ENCODE peak calls at places on chromosomes 12 and 14, in six cellular contexts. One of them, this sample, is unnamed.

GRCh38 chr14:24576766-24577165 is 716 bp upstream of the CTSG start:
- DNase-seq in OCI-LY7: no peak
- DNase-seq in Panc1: no peak
- DNase-seq in SK-N-SH: no peak
- DNase-seq in heart left ventricle: no peak
- DNase-seq in pancreas: no peak
- DNase-seq in this sample: no peak

GRCh38 chr14:61602733-61603077 is 92.6 kb upstream of the HIF1A start:
- DNase-seq in heart left ventricle: no peak
- DNase-seq in OCI-LY7: no peak
- DNase-seq in Panc1: no peak
- DNase-seq in SK-N-SH: no peak
- DNase-seq in pancreas: no peak
- DNase-seq in this sample: no peak

GRCh38 chr14:92382677-92383076 is 59.7 kb downstream of the SLC24A4 start:
- DNase-seq in heart left ventricle: no peak
- DNase-seq in OCI-LY7: no peak
- DNase-seq in Panc1: no peak
- DNase-seq in SK-N-SH: no peak
- DNase-seq in pancreas: no peak
- DNase-seq in this sample: no peak

GRCh38 chr12:107131832-107132616 is 38.7 kb upstream of the CRY1 start:
- DNase-seq in OCI-LY7: peak
- DNase-seq in SK-N-SH: peak
- DNase-seq in Panc1: peak
- DNase-seq in heart left ventricle: no peak
- DNase-seq in pancreas: peak
- DNase-seq in this sample: no peak

GRCh38 chr12:75767957-75768356 is 256.5 kb upstream of the KRR1 start:
- DNase-seq in pancreas: no peak
- DNase-seq in Panc1: no peak
- DNase-seq in heart left ventricle: no peak
- DNase-seq in SK-N-SH: no peak
- DNase-seq in OCI-LY7: no peak
- DNase-seq in this sample: no peak

GRCh38 chr14:51431741-51432140 is 191.7 kb downstream of the TMX1 start:
- DNase-seq in SK-N-SH: no peak
- DNase-seq in pancreas: no peak
- DNase-seq in Panc1: no peak
- DNase-seq in heart left ventricle: no peak
- DNase-seq in OCI-LY7: no peak
- DNase-seq in this sample: no peak

GRCh38 chr14:64235652-64236640 is 58.2 kb downstream of the ESR2 start:
- DNase-seq in SK-N-SH: no peak
- DNase-seq in OCI-LY7: peak
- DNase-seq in pancreas: no peak
- DNase-seq in Panc1: no peak
- DNase-seq in heart left ventricle: no peak
- DNase-seq in this sample: peak

GRCh38 chr14:80664576-80664975 is 277.0 kb downstream of the CEP128 start:
- DNase-seq in pancreas: no peak
- DNase-seq in Panc1: no peak
- DNase-seq in heart left ventricle: no peak
- DNase-seq in OCI-LY7: no peak
- DNase-seq in SK-N-SH: no peak
- DNase-seq in this sample: no peak

GRCh38 chr14:96362071-96362964 is 823 bp downstream of the ATG2B start:
- DNase-seq in heart left ventricle: peak
- DNase-seq in Panc1: peak
- DNase-seq in OCI-LY7: peak
- DNase-seq in pancreas: peak
- DNase-seq in SK-N-SH: peak
- DNase-seq in this sample: peak

GRCh38 chr12:77372026-77372425 is 306.7 kb upstream of the E2F7 start:
- DNase-seq in SK-N-SH: no peak
- DNase-seq in Panc1: no peak
- DNase-seq in OCI-LY7: no peak
- DNase-seq in pancreas: no peak
- DNase-seq in heart left ventricle: no peak
- DNase-seq in this sample: no peak

GRCh38 chr12:84033162-84033561 is 879.4 kb downstream of the SLC6A15 start:
- DNase-seq in OCI-LY7: no peak
- DNase-seq in Panc1: no peak
- DNase-seq in pancreas: no peak
- DNase-seq in SK-N-SH: no peak
- DNase-seq in heart left ventricle: no peak
- DNase-seq in this sample: no peak

GRCh38 chr12:114869091-114869834 is 185.3 kb upstream of the TBX3 start:
- DNase-seq in heart left ventricle: no peak
- DNase-seq in pancreas: no peak
- DNase-seq in OCI-LY7: no peak
- DNase-seq in SK-N-SH: peak
- DNase-seq in Panc1: no peak
- DNase-seq in this sample: no peak

DNA sequence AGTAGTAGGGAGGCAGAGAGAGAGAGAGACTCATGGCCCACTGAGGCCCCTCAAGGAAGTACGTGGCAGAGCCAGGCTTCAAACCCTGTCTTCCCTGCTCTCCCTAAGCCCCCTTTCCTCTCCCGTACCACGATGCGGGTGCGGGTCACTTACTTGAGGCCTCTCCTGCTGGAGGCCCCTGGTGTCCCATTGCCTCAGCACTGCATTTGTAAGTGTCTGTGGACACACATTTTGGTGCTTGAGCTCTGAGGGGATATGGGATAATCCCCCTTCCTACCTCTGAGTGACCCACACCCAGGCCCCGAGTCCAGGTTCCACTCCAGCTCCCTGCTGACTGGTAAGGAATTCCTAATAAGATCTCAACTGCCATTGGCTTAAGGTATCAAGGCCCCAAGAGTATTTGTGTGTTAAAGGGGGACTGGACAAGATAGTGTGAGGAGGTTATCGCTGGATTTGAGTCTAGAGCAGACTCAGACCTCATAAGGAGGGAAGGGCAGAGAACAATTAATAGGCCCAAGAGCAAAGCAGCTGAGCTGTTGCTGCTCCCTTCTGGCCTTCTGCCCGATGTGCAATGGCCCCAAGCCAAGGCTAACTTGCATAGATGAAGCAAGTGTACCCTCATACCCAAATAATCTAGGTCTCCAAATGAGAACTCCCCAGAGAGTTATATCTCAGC is 71.9 kb downstream of the CRACR2A start:
- DNase-seq in Panc1: no peak
- DNase-seq in OCI-LY7: no peak
- DNase-seq in heart left ventricle: peak
- DNase-seq in pancreas: peak
- DNase-seq in SK-N-SH: peak
- DNase-seq in this sample: no peak
- TF ChIP-seq CTCF in Panc1: no peak
- TF ChIP-seq CTCF in OCI-LY7: no peak
- TF ChIP-seq CTCF in heart left ventricle: peak
- TF ChIP-seq CTCF in pancreas: no peak
- TF ChIP-seq CTCF in SK-N-SH: peak
- TF ChIP-seq CTCF in this sample: no peak

DNA sequence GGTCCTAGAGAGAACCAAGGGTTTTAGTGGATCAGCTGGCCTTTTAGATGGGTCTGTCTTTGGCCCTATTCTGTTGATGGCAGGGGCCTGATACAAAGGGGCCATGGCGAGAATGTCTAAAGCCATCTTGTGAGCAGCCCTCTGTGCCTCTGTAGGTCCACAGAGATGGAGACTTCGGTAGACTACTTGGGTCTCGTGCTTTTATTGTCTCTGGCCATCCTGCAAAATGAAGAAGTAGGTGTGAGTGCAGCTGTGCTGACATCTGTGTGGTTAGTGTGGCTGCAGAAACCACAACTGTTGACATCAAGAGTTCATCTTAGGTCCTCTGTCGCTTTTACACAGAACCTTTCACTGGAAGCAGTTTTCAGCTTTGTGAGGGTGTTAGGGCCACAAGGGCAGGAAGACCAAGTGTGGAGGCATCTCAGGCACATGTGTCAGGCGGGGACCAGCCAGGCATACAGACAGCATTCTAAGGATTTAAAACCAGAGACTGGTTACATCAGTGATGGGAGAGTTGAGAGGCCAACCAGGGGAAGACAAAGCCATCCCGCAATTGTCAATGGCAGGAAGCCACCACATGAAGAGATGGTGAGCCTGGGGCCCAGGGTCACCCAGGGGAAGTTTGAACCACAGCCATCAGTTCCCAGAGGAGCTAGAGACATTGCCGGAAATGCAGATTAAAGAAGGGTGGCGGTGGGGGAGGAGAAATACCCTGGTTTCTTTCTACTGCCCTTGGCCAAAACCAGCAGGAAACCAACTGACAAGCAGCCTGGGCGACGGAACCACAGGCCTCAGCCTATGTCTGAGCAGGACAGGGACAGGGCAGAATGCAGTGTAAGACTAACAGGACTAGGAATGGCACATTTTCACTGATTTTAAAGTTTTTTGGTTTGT is 13.0 kb upstream of the TPCN1 start:
- DNase-seq in Panc1: no peak
- DNase-seq in pancreas: no peak
- DNase-seq in SK-N-SH: no peak
- DNase-seq in heart left ventricle: peak
- DNase-seq in OCI-LY7: peak
- DNase-seq in this sample: peak
- H3K4me3 ChIP-seq in Panc1: no peak
- H3K4me3 ChIP-seq in pancreas: no peak
- H3K4me3 ChIP-seq in SK-N-SH: no peak
- H3K4me3 ChIP-seq in heart left ventricle: no peak
- H3K4me3 ChIP-seq in OCI-LY7: peak
- H3K4me3 ChIP-seq in this sample: peak

DNA sequence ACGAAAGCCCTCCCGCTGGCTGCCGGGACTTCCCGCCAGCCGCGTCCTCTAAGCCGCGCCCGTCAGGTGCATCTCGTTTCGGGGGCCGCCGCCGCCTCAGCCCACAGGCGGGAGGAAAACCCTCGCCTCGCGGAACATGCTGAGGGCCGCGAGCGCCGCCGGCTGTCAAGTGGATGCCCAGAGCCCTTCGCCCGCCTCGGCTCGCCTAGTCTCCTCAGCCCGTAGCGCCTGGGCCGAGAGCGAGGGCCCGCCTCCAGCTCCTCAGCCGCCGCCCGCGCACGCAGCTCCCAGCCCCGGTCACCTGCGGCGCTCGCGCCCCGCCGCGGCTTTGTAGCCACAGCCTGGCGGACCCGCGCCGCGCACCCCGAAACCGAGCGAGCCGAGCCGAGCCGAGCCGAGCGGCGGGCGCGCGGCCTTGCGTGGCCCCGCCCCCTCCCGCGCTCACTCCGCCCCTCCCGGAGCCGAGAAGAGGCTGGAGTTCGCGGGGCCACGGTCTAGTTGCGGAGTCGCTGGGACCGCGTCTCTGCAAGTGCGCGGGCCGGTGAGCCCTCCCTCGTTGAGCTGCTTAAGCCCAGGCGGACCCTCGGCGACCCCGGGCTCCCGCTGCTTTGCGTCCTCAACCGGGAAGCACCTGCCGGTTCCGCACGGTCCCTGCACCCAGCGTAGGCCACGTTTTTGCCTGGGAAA is at the start of gene EML5:
- DNase-seq in SK-N-SH: peak
- DNase-seq in pancreas: peak
- DNase-seq in OCI-LY7: peak
- DNase-seq in Panc1: no peak
- DNase-seq in heart left ventricle: peak
- DNase-seq in this sample: peak
- TF ChIP-seq CTCF in SK-N-SH: no peak
- TF ChIP-seq CTCF in pancreas: no peak
- TF ChIP-seq CTCF in OCI-LY7: peak
- TF ChIP-seq CTCF in Panc1: peak
- TF ChIP-seq CTCF in heart left ventricle: peak
- TF ChIP-seq CTCF in this sample: peak

GRCh38 chr14:32509632-32510187 is 180.6 kb downstream of the AKAP6 start:
- DNase-seq in Panc1: no peak
- DNase-seq in pancreas: peak
- DNase-seq in SK-N-SH: no peak
- DNase-seq in OCI-LY7: no peak
- DNase-seq in heart left ventricle: peak
- DNase-seq in this sample: no peak
- H3K4me3 ChIP-seq in Panc1: no peak
- H3K4me3 ChIP-seq in pancreas: no peak
- H3K4me3 ChIP-seq in SK-N-SH: no peak
- H3K4me3 ChIP-seq in OCI-LY7: no peak
- H3K4me3 ChIP-seq in heart left ventricle: peak
- H3K4me3 ChIP-seq in this sample: no peak

GRCh38 chr12:43758728-43759563 is at the start of the genes IRAK4 and PUS7L:
- DNase-seq in OCI-LY7: peak
- DNase-seq in Panc1: peak
- DNase-seq in pancreas: peak
- DNase-seq in heart left ventricle: peak
- DNase-seq in SK-N-SH: peak
- DNase-seq in this sample: peak
- TF ChIP-seq CTCF in OCI-LY7: peak
- TF ChIP-seq CTCF in Panc1: peak
- TF ChIP-seq CTCF in pancreas: no peak
- TF ChIP-seq CTCF in heart left ventricle: peak
- TF ChIP-seq CTCF in SK-N-SH: peak
- TF ChIP-seq CTCF in this sample: peak